ENCODE peak calls at places on chromosomes 16 and 17, in nine cellular contexts. C is AG04449, D is NCI-H1436, J is germinal center, Y is heart left ventricle, M is K562, A is HS-5, S is head of caudate nucleus, X is Peyer's patch. W is an unnamed sample.
A peak's percentile ranks its signal among the peaks of the same experiment; 100 is the strongest.

GRCh38 chr17:43092891-43093290 is 32.3 kb downstream of the BRCA1 start:
- DNase-seq in X (no peak), J (no peak), Y (no peak), C (no peak), D (no peak), S (no peak), M (no peak), A (no peak), W (no peak)

GRCh38 chr16:57061084-57061905 is 31.1 kb upstream of the CPNE2 start:
- DNase-seq in D (no peak), A (peak; percentile 48), S (no peak), C (no peak), X (peak; percentile 68), J (no peak), Y (peak; percentile 66), M (no peak), W (no peak)

GRCh38 chr17:19019041-19019941 is 14.7 kb upstream of the FAM83G start:
- DNase-seq in A (no peak), M (peak; percentile 82), D (peak; percentile 63), S (no peak), C (no peak), J (no peak), X (no peak), Y (no peak), W (no peak)

GRCh38 chr16:87317766-87318121 is 552 bp upstream of the C16orf95 start:
- DNase-seq in M (no peak), Y (no peak), J (peak; percentile 61), A (no peak), S (peak; percentile 45), X (peak; percentile 70), D (no peak), C (no peak), W (no peak)

GRCh38 chr17:7186241-7186640 is 7.1 kb upstream of the ASGR1 start:
- DNase-seq in J (no peak), D (no peak), C (no peak), A (no peak), X (no peak), M (peak; percentile 39), S (no peak), Y (no peak), W (no peak)

GRCh38 chr17:55332296-55333041 is 67.7 kb downstream of the HLF start:
- DNase-seq in J (no peak), A (no peak), X (no peak), D (no peak), C (no peak), S (no peak), Y (no peak), M (no peak), W (no peak)

GRCh38 chr17:29645516-29646051 is 22.9 kb upstream of the CORO6 start:
- DNase-seq in Y (peak; percentile 63), M (no peak), D (no peak), A (no peak), J (no peak), X (peak; percentile 74), S (no peak), C (peak; percentile 57), W (no peak)

GRCh38 chr16:85642762-85643281 is 29.7 kb downstream of the GSE1 start:
- DNase-seq in Y (no peak), D (no peak), M (no peak), X (no peak), S (no peak), A (no peak), J (no peak), C (no peak), W (no peak)

GRCh38 chr16:81514568-81515258 is 70.1 kb downstream of the CMIP start:
- DNase-seq in D (no peak), X (no peak), C (no peak), S (no peak), Y (no peak), M (no peak), J (no peak), A (no peak), W (no peak)

GRCh38 chr16:81797443-81797842 is 18.4 kb downstream of the PLCG2 start:
- DNase-seq in D (no peak), Y (no peak), J (peak; percentile 66), C (no peak), A (no peak), M (no peak), X (peak; percentile 82), S (no peak), W (no peak)

GRCh38 chr16:23801387-23801786 is 34.4 kb upstream of the PRKCB start:
- DNase-seq in D (peak; percentile 54), A (no peak), X (peak; percentile 94), M (peak; percentile 72), S (peak; percentile 78), Y (peak; percentile 72), C (no peak), J (peak; percentile 71), W (no peak)

GRCh38 chr17:76940738-76941350 is 72.6 kb downstream of the MGAT5B start:
- DNase-seq in S (no peak), M (no peak), J (no peak), X (no peak), A (no peak), D (no peak), C (no peak), Y (no peak), W (no peak)

GRCh38 chr16:27529962-27530361 is 19.8 kb downstream of the GTF3C1 start:
- DNase-seq in M (no peak), A (peak; percentile 29), D (no peak), J (no peak), X (no peak), S (peak; percentile 31), Y (no peak), C (peak; percentile 58), W (no peak)

GRCh38 chr17:73237714-73238113 is 24.0 kb downstream of the CPSF4L start:
- DNase-seq in C (no peak), J (no peak), M (no peak), D (no peak), Y (no peak), X (no peak), S (no peak), A (no peak), W (peak; percentile 26)

GRCh38 chr17:7862692-7863437 is 5.1 kb downstream of the CYB5D1 start:
- DNase-seq in A (no peak), D (peak; percentile 22), J (peak; percentile 58), M (peak; percentile 45), C (no peak), Y (peak; percentile 49), S (peak; percentile 60), X (peak; percentile 73), W (no peak)

GRCh38 chr17:33651631-33652030 is 358.5 kb upstream of the ASIC2 start:
- DNase-seq in Y (no peak), S (no peak), A (no peak), J (no peak), D (no peak), C (no peak), X (no peak), M (no peak), W (no peak)

GRCh38 chr17:61335845-61336655 is 63.6 kb upstream of the TBX2 start:
- DNase-seq in X (no peak), C (no peak), A (no peak), Y (no peak), M (no peak), S (no peak), D (peak; percentile 67), J (no peak), W (no peak)

GRCh38 chr17:58269557-58270291 is 11.0 kb downstream of the MPO start:
- DNase-seq in Y (no peak), X (no peak), A (no peak), M (no peak), J (no peak), C (no peak), S (no peak), D (no peak), W (peak; percentile 11)

GRCh38 chr16:2278272-2278608 is 10.3 kb upstream of the RNPS1 start:
- DNase-seq in Y (no peak), D (no peak), M (no peak), S (no peak), X (no peak), A (no peak), J (no peak), C (no peak), W (no peak)

GRCh38 chr16:31473300-31474052 is 1.5 kb downstream of the TGFB1I1 start:
- DNase-seq in A (no peak), D (no peak), Y (no peak), X (no peak), S (no peak), C (no peak), J (no peak), M (no peak), W (no peak)

GRCh38 chr16:13866073-13866472 is 53.9 kb upstream of the ERCC4 start:
- DNase-seq in A (peak; percentile 23), S (peak; percentile 13), D (peak; percentile 41), J (peak; percentile 33), C (peak; percentile 12), Y (peak; percentile 72), M (peak; percentile 64), X (peak; percentile 69), W (no peak)

GRCh38 chr17:39231587-39232551 is 6.1 kb upstream of the STAC2 start:
- DNase-seq in Y (peak; percentile 39), S (peak; percentile 78), X (peak; percentile 73), M (peak; percentile 81), A (no peak), C (no peak), J (peak; percentile 84), D (peak; percentile 87), W (no peak)

GRCh38 chr17:50513501-50513900 is 5.3 kb downstream of the MYCBPAP start:
- DNase-seq in A (no peak), X (no peak), M (no peak), C (no peak), D (no peak), Y (no peak), J (no peak), S (no peak), W (no peak)

GRCh38 chr16:2507052-2507678 is 6.6 kb upstream of the ATP6V0C start:
- DNase-seq in X (peak; percentile 86), D (no peak), M (no peak), C (no peak), S (no peak), J (peak; percentile 82), Y (no peak), A (no peak), W (no peak)

GRCh38 chr16:46843898-46844642 is 13.1 kb upstream of the C16orf87 start:
- DNase-seq in Y (no peak), C (no peak), D (no peak), A (no peak), S (no peak), X (no peak), M (no peak), J (no peak), W (no peak)

GRCh38 chr17:28518132-28518531 is 12.0 kb downstream of the FOXN1 start:
- DNase-seq in A (no peak), M (no peak), S (no peak), Y (no peak), D (no peak), J (peak; percentile 59), C (no peak), X (no peak), W (no peak)

GRCh38 chr16:59878999-59879398 is 1144.9 kb upstream of the GOT2 start:
- DNase-seq in A (no peak), Y (no peak), S (no peak), D (no peak), C (no peak), J (no peak), M (no peak), X (no peak), W (no peak)

GRCh38 chr17:75845933-75846700 is 1.9 kb upstream of the UNC13D start:
- DNase-seq in X (no peak), A (no peak), C (no peak), M (peak; percentile 16), J (no peak), D (no peak), Y (no peak), S (no peak), W (no peak)

GRCh38 chr16:83404261-83404660 is 403.5 kb upstream of the HSBP1 start:
- DNase-seq in X (no peak), D (no peak), A (no peak), S (no peak), J (no peak), Y (no peak), M (no peak), C (no peak), W (no peak)

GRCh38 chr17:67865438-67865837 is 40.1 kb downstream of the BPTF start:
- DNase-seq in C (no peak), M (no peak), S (no peak), Y (no peak), D (no peak), J (no peak), A (no peak), X (no peak), W (no peak)

GRCh38 chr16:18003033-18003432 is 333.5 kb downstream of the NPIPA8 start:
- DNase-seq in A (no peak), D (no peak), J (no peak), C (no peak), S (no peak), X (no peak), Y (no peak), M (no peak), W (no peak)